ENCODE peak calls at places on chromosomes 5 and 9, in five cellular contexts. O is heart right ventricle, U is left lung, T is RWPE1, N is colonic mucosa. V is an unnamed sample.

GRCh38 chr5:78103226-78103722 is 191.2 kb downstream of the AP3B1 start:
- DNase-seq in O (no peak), U (no peak), T (no peak), N (no peak), V (no peak)

GRCh38 chr9:93205045-93205768 is 21.3 kb downstream of the WNK2 start:
- DNase-seq in O (peak), U (no peak), T (no peak), N (no peak), V (no peak)

GRCh38 chr5:133289686-133290367 is 238.0 kb downstream of the HSPA4 start:
- DNase-seq in O (no peak), U (no peak), T (peak), N (no peak), V (no peak)

GRCh38 chr5:31983851-31984250 is 190.3 kb downstream of the GOLPH3 start:
- DNase-seq in O (no peak), U (no peak), T (no peak), N (no peak), V (no peak)

GRCh38 chr5:56688402-56688801 is 126.9 kb upstream of the MAP3K1 start:
- DNase-seq in O (no peak), U (no peak), T (no peak), N (no peak), V (no peak)

GRCh38 chr9:133354766-133355165 is 1.5 kb downstream of the SURF1 start:
- DNase-seq in O (no peak), U (no peak), T (no peak), N (no peak), V (no peak)

GRCh38 chr5:169656125-169656990 is 19.3 kb downstream of the DOCK2 start:
- DNase-seq in O (no peak), U (no peak), T (no peak), N (no peak), V (no peak)

GRCh38 chr5:95511606-95512005 is 43.2 kb downstream of the SKIC3 start:
- DNase-seq in O (no peak), U (no peak), T (no peak), N (no peak), V (no peak)

GRCh38 chr5:181042722-181043121 is 2.7 kb downstream of the BTNL9 start:
- DNase-seq in O (no peak), U (no peak), T (no peak), N (no peak), V (no peak)

GRCh38 chr5:56253924-56254323 is 20.8 kb upstream of the ANKRD55 start:
- DNase-seq in O (no peak), U (no peak), T (no peak), N (no peak), V (no peak)

GRCh38 chr5:81315336-81315735 is 13.9 kb downstream of the ZCCHC9 start:
- DNase-seq in O (no peak), U (no peak), T (peak), N (no peak), V (no peak)

GRCh38 chr5:151870820-151871219 is 53.8 kb downstream of the GLRA1 start:
- DNase-seq in O (no peak), U (no peak), T (peak), N (no peak), V (no peak)

GRCh38 chr5:1746371-1747078 is 53.1 kb downstream of the MRPL36 start:
- DNase-seq in O (no peak), U (peak), T (no peak), N (no peak), V (peak)

GRCh38 chr9:126564716-126565115 is 49.0 kb upstream of the LMX1B start:
- DNase-seq in O (no peak), U (peak), T (no peak), N (no peak), V (no peak)

GRCh38 chr5:14581891-14582796 is 552 bp downstream of the OTULINL start:
- DNase-seq in O (peak), U (peak), T (peak), N (peak), V (peak)

GRCh38 chr9:14585730-14586473 is 107.3 kb downstream of the ZDHHC21 start:
- DNase-seq in O (no peak), U (no peak), T (no peak), N (no peak), V (no peak)

GRCh38 chr5:144206136-144206535 is 35.5 kb downstream of the KCTD16 start:
- DNase-seq in O (no peak), U (no peak), T (no peak), N (no peak), V (no peak)

GRCh38 chr5:32566319-32567111 is 18.8 kb upstream of the SUB1 start:
- DNase-seq in O (no peak), U (no peak), T (no peak), N (no peak), V (no peak)

GRCh38 chr5:129593525-129593924 is 133.4 kb downstream of the ADAMTS19 start:
- DNase-seq in O (no peak), U (no peak), T (no peak), N (no peak), V (no peak)

DNA sequence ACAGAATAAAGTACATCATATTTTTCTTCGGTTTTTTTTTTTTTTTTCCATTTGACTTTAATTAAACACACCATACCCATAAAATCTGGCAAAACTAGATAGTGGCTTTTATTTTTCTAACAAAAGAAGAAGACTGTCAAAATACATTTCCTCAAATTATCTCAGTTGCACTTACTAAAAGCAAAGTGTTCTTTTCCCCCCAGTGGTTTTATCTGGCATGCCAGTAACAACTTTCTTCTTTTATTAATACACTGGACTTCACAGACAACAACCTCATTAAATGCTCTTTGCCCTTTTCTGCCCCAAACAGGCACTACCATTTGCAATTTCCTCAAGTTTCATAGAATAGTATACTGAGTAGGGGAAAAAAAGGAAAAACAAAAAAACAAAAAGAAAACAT is 1792.3 kb downstream of the EFNA5 start:
- DNase-seq in O (no peak), U (no peak), T (no peak), N (no peak), V (no peak)
- TF ChIP-seq CTCF in O (no peak), U (no peak), T (no peak), N (no peak), V (no peak)

GRCh38 chr9:74770508-74771261 is 117.0 kb downstream of the TRPM6 start:
- DNase-seq in O (no peak), U (no peak), T (peak), N (no peak), V (no peak)

GRCh38 chr9:74772126-74772525 is 115.6 kb downstream of the TRPM6 start:
- DNase-seq in O (no peak), U (no peak), T (no peak), N (no peak), V (no peak)

GRCh38 chr9:74773886-74774479 is 113.7 kb downstream of the TRPM6 start:
- DNase-seq in O (peak), U (peak), T (peak), N (peak), V (peak)

GRCh38 chr9:74771672-74772071 is 116.0 kb downstream of the TRPM6 start:
- DNase-seq in O (no peak), U (no peak), T (no peak), N (no peak), V (no peak)

DNA sequence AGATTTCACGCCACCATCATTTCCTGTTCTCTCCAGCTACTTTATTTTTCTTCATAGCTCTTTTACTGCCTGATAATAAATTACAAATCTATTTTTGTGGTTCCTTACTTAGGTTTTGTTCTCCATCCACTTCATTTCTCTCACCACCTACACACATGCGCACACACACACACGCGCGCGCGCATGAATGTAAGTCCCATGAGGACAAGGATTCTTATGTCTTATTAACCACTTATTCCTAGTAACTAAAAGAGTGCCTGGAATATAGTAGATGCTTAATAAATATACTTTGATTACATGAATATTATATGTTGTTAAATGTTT is 116.5 kb downstream of the TRPM6 start:
- DNase-seq in O (no peak), U (no peak), T (no peak), N (no peak), V (no peak)
- TF ChIP-seq CTCF in O (no peak), U (no peak), T (peak), N (no peak), V (no peak)

GRCh38 chr5:88727705-88728313 is 155.2 kb downstream of the MEF2C start:
- DNase-seq in O (no peak), U (no peak), T (peak), N (no peak), V (no peak)
- TF ChIP-seq CTCF in O (peak), U (peak), T (peak), N (peak), V (peak)

DNA sequence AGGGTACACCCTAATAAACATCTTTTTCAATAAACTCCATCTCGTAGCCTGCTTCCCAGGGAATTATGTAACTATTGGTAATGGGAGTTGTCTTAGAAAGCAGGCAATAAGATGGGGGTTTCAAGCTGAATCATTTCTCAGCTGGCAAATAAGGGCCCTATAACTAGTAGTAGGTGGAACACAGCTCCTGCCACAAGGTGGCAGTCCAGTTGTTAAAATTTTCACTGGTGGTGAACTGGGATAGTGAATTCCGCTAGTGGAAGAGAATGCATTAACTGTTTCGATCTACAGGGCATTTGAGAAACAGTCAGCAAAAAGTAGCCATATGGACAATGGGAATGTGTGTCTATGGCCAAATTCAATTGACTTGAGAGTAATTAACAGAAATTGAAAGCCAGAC is 27.7 kb downstream of the PCDHB15 start:
- DNase-seq in O (no peak), U (no peak), T (no peak), N (no peak), V (no peak)
- TF ChIP-seq CTCF in O (no peak), U (no peak), T (no peak), N (no peak), V (no peak)

GRCh38 chr9:137173795-137174664 is 2.2 kb upstream of the TMEM210 start:
- DNase-seq in O (no peak), U (no peak), T (no peak), N (no peak), V (no peak)

GRCh38 chr9:137176302-137177182 is 4.7 kb upstream of the TMEM210 start:
- DNase-seq in O (no peak), U (no peak), T (peak), N (peak), V (no peak)

GRCh38 chr9:137175345-137175961 is 3.6 kb upstream of the TMEM210 start:
- DNase-seq in O (no peak), U (no peak), T (no peak), N (no peak), V (no peak)

GRCh38 chr9:137172907-137173794 is 1.3 kb upstream of the TMEM210 start:
- DNase-seq in O (no peak), U (no peak), T (no peak), N (peak), V (no peak)

GRCh38 chr9:137174722-137175293 is 3.0 kb upstream of the TMEM210 start:
- DNase-seq in O (no peak), U (no peak), T (no peak), N (no peak), V (no peak)
- TF ChIP-seq CTCF in O (no peak), U (no peak), T (no peak), N (no peak), V (no peak)

GRCh38 chr5:93294996-93295395 is 286.0 kb downstream of the NR2F1-AS1 start:
- DNase-seq in O (no peak), U (no peak), T (no peak), N (no peak), V (no peak)

GRCh38 chr5:93294184-93294583 is 286.8 kb downstream of the NR2F1-AS1 start:
- DNase-seq in O (no peak), U (no peak), T (peak), N (no peak), V (no peak)

GRCh38 chr5:93285461-93285860 is 295.6 kb downstream of the NR2F1-AS1 start:
- DNase-seq in O (no peak), U (no peak), T (no peak), N (no peak), V (no peak)

DNA sequence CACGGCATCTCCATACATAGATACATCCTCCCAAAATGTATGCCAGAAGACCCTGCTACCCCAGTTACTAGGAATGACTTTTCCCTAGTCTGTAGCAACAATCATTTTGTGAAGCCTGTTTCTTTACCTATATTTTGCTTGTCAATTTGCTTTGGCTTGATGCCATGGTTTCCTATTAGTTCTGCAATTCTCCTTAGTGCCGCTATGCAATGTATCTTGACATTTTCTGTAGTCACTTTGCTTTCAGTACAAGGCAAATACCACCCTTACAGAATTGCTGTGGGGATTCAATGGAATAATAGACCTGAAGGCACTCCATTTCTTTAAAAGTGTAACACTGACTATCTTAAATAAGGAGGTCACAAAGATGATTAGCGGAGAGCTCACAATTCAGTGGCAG is 291.1 kb downstream of the NR2F1-AS1 start:
- DNase-seq in O (no peak), U (no peak), T (no peak), N (no peak), V (no peak)
- TF ChIP-seq CTCF in O (no peak), U (no peak), T (no peak), N (no peak), V (no peak)

GRCh38 chr5:43486353-43486752 is 2.7 kb upstream of the TMEM267 start:
- DNase-seq in O (no peak), U (no peak), T (no peak), N (no peak), V (no peak)

GRCh38 chr5:43482490-43483064 is 1.1 kb downstream of the TMEM267 start:
- DNase-seq in O (no peak), U (no peak), T (peak), N (no peak), V (no peak)

GRCh38 chr5:43485406-43485805 is 1.7 kb upstream of the TMEM267 start:
- DNase-seq in O (no peak), U (no peak), T (no peak), N (peak), V (no peak)

GRCh38 chr5:43484049-43484849 is 584 bp upstream of the TMEM267 start:
- DNase-seq in O (peak), U (peak), T (peak), N (peak), V (peak)

DNA sequence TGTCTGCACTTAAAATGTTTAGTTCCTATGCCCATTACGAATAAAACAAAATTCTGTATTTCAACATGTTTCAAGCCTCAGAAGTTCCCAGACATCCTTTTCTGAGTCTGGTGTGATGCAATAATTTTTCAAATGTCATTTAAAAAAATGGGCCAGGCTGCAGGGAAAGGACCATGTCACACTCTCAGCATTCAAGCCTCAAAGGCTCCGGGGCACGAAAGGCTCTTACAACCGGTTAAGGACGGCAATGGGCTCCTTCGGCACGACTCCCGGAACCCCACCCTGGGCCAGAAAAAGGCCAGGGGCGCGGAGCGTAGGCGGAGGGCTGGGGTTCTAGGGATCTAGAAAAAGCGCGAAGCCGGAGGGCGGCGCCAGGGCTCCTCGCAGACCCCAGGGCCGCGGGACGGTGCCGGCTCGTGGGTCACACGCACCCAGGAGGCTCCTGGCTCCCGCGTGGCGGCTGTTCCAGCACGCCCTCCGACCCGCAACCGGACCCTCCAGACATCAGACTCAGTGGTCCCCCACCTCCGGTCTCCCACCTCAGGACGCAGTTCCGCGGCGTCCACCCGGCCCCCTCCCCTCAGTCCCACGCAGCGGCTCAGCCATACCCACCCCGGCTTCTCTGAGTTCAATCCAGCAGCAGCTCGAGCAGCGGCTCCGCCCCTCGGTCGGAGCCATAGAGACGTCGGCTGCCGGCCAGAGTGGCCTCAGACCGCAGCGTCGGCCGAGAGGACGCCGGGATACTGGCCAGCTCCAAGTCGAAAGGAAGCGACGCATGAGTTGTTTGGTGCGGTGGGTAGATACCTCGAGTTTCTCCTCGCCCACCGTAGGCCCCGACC is at the start of gene TMEM267:
- DNase-seq in O (peak), U (peak), T (peak), N (peak), V (peak)
- TF ChIP-seq CTCF in O (no peak), U (no peak), T (no peak), N (no peak), V (no peak)